ENCODE peak calls at places on chromosomes 6 and 20, in ten cellular contexts. One of them, this sample, is unnamed.

GRCh38 chr20:48787861-48788375 is 39.9 kb downstream of the PREX1 start:
- DNase-seq in BJ: peak
- DNase-seq in tibial nerve: peak
- DNase-seq in astrocyte of the spinal cord: peak
- DNase-seq in right lobe of liver: no peak
- DNase-seq in choroid plexus epithelial cell: peak
- DNase-seq in PC-9: no peak
- DNase-seq in prostate gland: no peak
- DNase-seq in glutamatergic neuron: no peak
- DNase-seq in epithelial cell of proximal tubule: no peak
- DNase-seq in this sample: no peak

GRCh38 chr6:52787917-52788316 is 15.7 kb downstream of the GSTA1 start:
- DNase-seq in glutamatergic neuron: no peak
- DNase-seq in choroid plexus epithelial cell: no peak
- DNase-seq in astrocyte of the spinal cord: no peak
- DNase-seq in PC-9: no peak
- DNase-seq in tibial nerve: no peak
- DNase-seq in BJ: no peak
- DNase-seq in prostate gland: peak
- DNase-seq in epithelial cell of proximal tubule: no peak
- DNase-seq in right lobe of liver: no peak
- DNase-seq in this sample: no peak

GRCh38 chr6:137823826-137824501 is 43.1 kb upstream of the TNFAIP3 start:
- DNase-seq in choroid plexus epithelial cell: peak
- DNase-seq in glutamatergic neuron: peak
- DNase-seq in epithelial cell of proximal tubule: no peak
- DNase-seq in right lobe of liver: no peak
- DNase-seq in astrocyte of the spinal cord: peak
- DNase-seq in tibial nerve: peak
- DNase-seq in BJ: peak
- DNase-seq in prostate gland: no peak
- DNase-seq in PC-9: no peak
- DNase-seq in this sample: no peak

GRCh38 chr20:23037017-23037481 is 1.9 kb downstream of the SSTR4 start:
- DNase-seq in epithelial cell of proximal tubule: no peak
- DNase-seq in prostate gland: no peak
- DNase-seq in right lobe of liver: no peak
- DNase-seq in PC-9: no peak
- DNase-seq in choroid plexus epithelial cell: no peak
- DNase-seq in glutamatergic neuron: no peak
- DNase-seq in astrocyte of the spinal cord: no peak
- DNase-seq in BJ: no peak
- DNase-seq in tibial nerve: no peak
- DNase-seq in this sample: no peak

GRCh38 chr6:13924949-13925881 is at the start of gene RNF182:
- DNase-seq in epithelial cell of proximal tubule: no peak
- DNase-seq in PC-9: peak
- DNase-seq in glutamatergic neuron: no peak
- DNase-seq in tibial nerve: no peak
- DNase-seq in BJ: no peak
- DNase-seq in astrocyte of the spinal cord: no peak
- DNase-seq in choroid plexus epithelial cell: no peak
- DNase-seq in prostate gland: no peak
- DNase-seq in right lobe of liver: no peak
- DNase-seq in this sample: no peak

GRCh38 chr6:97059473-97059872 is 134.9 kb downstream of the KLHL32 start:
- DNase-seq in epithelial cell of proximal tubule: no peak
- DNase-seq in glutamatergic neuron: no peak
- DNase-seq in prostate gland: no peak
- DNase-seq in tibial nerve: no peak
- DNase-seq in PC-9: no peak
- DNase-seq in astrocyte of the spinal cord: peak
- DNase-seq in choroid plexus epithelial cell: peak
- DNase-seq in BJ: no peak
- DNase-seq in right lobe of liver: no peak
- DNase-seq in this sample: no peak

GRCh38 chr6:148144917-148145521 is 197.6 kb upstream of the SASH1 start:
- DNase-seq in epithelial cell of proximal tubule: no peak
- DNase-seq in choroid plexus epithelial cell: peak
- DNase-seq in BJ: no peak
- DNase-seq in right lobe of liver: peak
- DNase-seq in PC-9: peak
- DNase-seq in astrocyte of the spinal cord: peak
- DNase-seq in glutamatergic neuron: peak
- DNase-seq in prostate gland: peak
- DNase-seq in tibial nerve: peak
- DNase-seq in this sample: peak

GRCh38 chr20:47642118-47642517 is 140.4 kb downstream of the NCOA3 start:
- DNase-seq in astrocyte of the spinal cord: no peak
- DNase-seq in right lobe of liver: no peak
- DNase-seq in epithelial cell of proximal tubule: no peak
- DNase-seq in BJ: no peak
- DNase-seq in glutamatergic neuron: no peak
- DNase-seq in tibial nerve: peak
- DNase-seq in prostate gland: no peak
- DNase-seq in choroid plexus epithelial cell: no peak
- DNase-seq in PC-9: no peak
- DNase-seq in this sample: no peak

GRCh38 chr6:2818593-2818992 is 23.1 kb downstream of the SERPINB1 start:
- DNase-seq in choroid plexus epithelial cell: peak
- DNase-seq in BJ: no peak
- DNase-seq in prostate gland: no peak
- DNase-seq in epithelial cell of proximal tubule: no peak
- DNase-seq in tibial nerve: no peak
- DNase-seq in PC-9: no peak
- DNase-seq in astrocyte of the spinal cord: peak
- DNase-seq in glutamatergic neuron: no peak
- DNase-seq in right lobe of liver: no peak
- DNase-seq in this sample: no peak

GRCh38 chr20:49276895-49277785 is 717 bp downstream of the ZNFX1 start:
- DNase-seq in choroid plexus epithelial cell: no peak
- DNase-seq in astrocyte of the spinal cord: no peak
- DNase-seq in tibial nerve: peak
- DNase-seq in BJ: no peak
- DNase-seq in glutamatergic neuron: peak
- DNase-seq in PC-9: no peak
- DNase-seq in epithelial cell of proximal tubule: no peak
- DNase-seq in prostate gland: peak
- DNase-seq in right lobe of liver: peak
- DNase-seq in this sample: no peak

GRCh38 chr20:37358366-37359150 is 12.6 kb downstream of the SRC start:
- DNase-seq in tibial nerve: no peak
- DNase-seq in PC-9: no peak
- DNase-seq in epithelial cell of proximal tubule: no peak
- DNase-seq in BJ: no peak
- DNase-seq in astrocyte of the spinal cord: no peak
- DNase-seq in right lobe of liver: no peak
- DNase-seq in choroid plexus epithelial cell: no peak
- DNase-seq in prostate gland: peak
- DNase-seq in glutamatergic neuron: no peak
- DNase-seq in this sample: no peak

GRCh38 chr6:144360401-144360800 is 75.3 kb downstream of the UTRN start:
- DNase-seq in choroid plexus epithelial cell: no peak
- DNase-seq in tibial nerve: no peak
- DNase-seq in glutamatergic neuron: no peak
- DNase-seq in BJ: no peak
- DNase-seq in right lobe of liver: no peak
- DNase-seq in epithelial cell of proximal tubule: no peak
- DNase-seq in prostate gland: no peak
- DNase-seq in PC-9: peak
- DNase-seq in astrocyte of the spinal cord: no peak
- DNase-seq in this sample: no peak

GRCh38 chr6:37314803-37315515 is 38.8 kb upstream of the RNF8 start:
- DNase-seq in PC-9: no peak
- DNase-seq in glutamatergic neuron: peak
- DNase-seq in choroid plexus epithelial cell: peak
- DNase-seq in tibial nerve: no peak
- DNase-seq in prostate gland: no peak
- DNase-seq in astrocyte of the spinal cord: peak
- DNase-seq in epithelial cell of proximal tubule: no peak
- DNase-seq in BJ: no peak
- DNase-seq in right lobe of liver: peak
- DNase-seq in this sample: no peak

GRCh38 chr6:168007592-168008338 is 10.3 kb downstream of the KIF25 start:
- DNase-seq in prostate gland: peak
- DNase-seq in PC-9: peak
- DNase-seq in BJ: peak
- DNase-seq in epithelial cell of proximal tubule: peak
- DNase-seq in choroid plexus epithelial cell: peak
- DNase-seq in right lobe of liver: no peak
- DNase-seq in astrocyte of the spinal cord: peak
- DNase-seq in tibial nerve: peak
- DNase-seq in glutamatergic neuron: no peak
- DNase-seq in this sample: peak

GRCh38 chr6:32622545-32623401 is 14.4 kb upstream of the HLA-DQA1 start:
- DNase-seq in choroid plexus epithelial cell: peak
- DNase-seq in prostate gland: no peak
- DNase-seq in glutamatergic neuron: no peak
- DNase-seq in right lobe of liver: no peak
- DNase-seq in BJ: no peak
- DNase-seq in epithelial cell of proximal tubule: no peak
- DNase-seq in astrocyte of the spinal cord: peak
- DNase-seq in tibial nerve: peak
- DNase-seq in PC-9: peak
- DNase-seq in this sample: no peak

GRCh38 chr6:16217156-16217721 is 21.1 kb upstream of the GMPR start:
- DNase-seq in right lobe of liver: no peak
- DNase-seq in astrocyte of the spinal cord: no peak
- DNase-seq in tibial nerve: no peak
- DNase-seq in BJ: no peak
- DNase-seq in glutamatergic neuron: no peak
- DNase-seq in PC-9: no peak
- DNase-seq in epithelial cell of proximal tubule: no peak
- DNase-seq in choroid plexus epithelial cell: no peak
- DNase-seq in prostate gland: no peak
- DNase-seq in this sample: no peak

GRCh38 chr6:24779416-24779815 is 4.7 kb downstream of the GMNN start:
- DNase-seq in tibial nerve: no peak
- DNase-seq in prostate gland: peak
- DNase-seq in choroid plexus epithelial cell: peak
- DNase-seq in epithelial cell of proximal tubule: no peak
- DNase-seq in PC-9: no peak
- DNase-seq in astrocyte of the spinal cord: no peak
- DNase-seq in glutamatergic neuron: no peak
- DNase-seq in BJ: no peak
- DNase-seq in right lobe of liver: no peak
- DNase-seq in this sample: no peak

GRCh38 chr6:74114428-74114827 is 418.4 kb downstream of the CD109 start:
- DNase-seq in choroid plexus epithelial cell: no peak
- DNase-seq in epithelial cell of proximal tubule: no peak
- DNase-seq in PC-9: no peak
- DNase-seq in BJ: no peak
- DNase-seq in right lobe of liver: no peak
- DNase-seq in tibial nerve: no peak
- DNase-seq in prostate gland: no peak
- DNase-seq in glutamatergic neuron: no peak
- DNase-seq in astrocyte of the spinal cord: no peak
- DNase-seq in this sample: no peak

GRCh38 chr6:56642366-56643261 is at the start of gene DST:
- DNase-seq in tibial nerve: peak
- DNase-seq in epithelial cell of proximal tubule: no peak
- DNase-seq in PC-9: peak
- DNase-seq in choroid plexus epithelial cell: peak
- DNase-seq in glutamatergic neuron: no peak
- DNase-seq in BJ: peak
- DNase-seq in prostate gland: peak
- DNase-seq in astrocyte of the spinal cord: peak
- DNase-seq in right lobe of liver: no peak
- DNase-seq in this sample: peak

GRCh38 chr20:35991142-35991771 is 22.9 kb downstream of the CNBD2 start:
- DNase-seq in choroid plexus epithelial cell: peak
- DNase-seq in epithelial cell of proximal tubule: no peak
- DNase-seq in glutamatergic neuron: peak
- DNase-seq in tibial nerve: peak
- DNase-seq in BJ: no peak
- DNase-seq in right lobe of liver: no peak
- DNase-seq in PC-9: peak
- DNase-seq in astrocyte of the spinal cord: peak
- DNase-seq in prostate gland: peak
- DNase-seq in this sample: no peak
- TF ChIP-seq CTCF in choroid plexus epithelial cell: peak
- TF ChIP-seq CTCF in epithelial cell of proximal tubule: peak
- TF ChIP-seq CTCF in glutamatergic neuron: peak
- TF ChIP-seq CTCF in tibial nerve: no peak
- TF ChIP-seq CTCF in BJ: peak
- TF ChIP-seq CTCF in right lobe of liver: peak
- TF ChIP-seq CTCF in PC-9: peak
- TF ChIP-seq CTCF in astrocyte of the spinal cord: peak
- TF ChIP-seq CTCF in prostate gland: no peak
- TF ChIP-seq CTCF in this sample: peak

DNA sequence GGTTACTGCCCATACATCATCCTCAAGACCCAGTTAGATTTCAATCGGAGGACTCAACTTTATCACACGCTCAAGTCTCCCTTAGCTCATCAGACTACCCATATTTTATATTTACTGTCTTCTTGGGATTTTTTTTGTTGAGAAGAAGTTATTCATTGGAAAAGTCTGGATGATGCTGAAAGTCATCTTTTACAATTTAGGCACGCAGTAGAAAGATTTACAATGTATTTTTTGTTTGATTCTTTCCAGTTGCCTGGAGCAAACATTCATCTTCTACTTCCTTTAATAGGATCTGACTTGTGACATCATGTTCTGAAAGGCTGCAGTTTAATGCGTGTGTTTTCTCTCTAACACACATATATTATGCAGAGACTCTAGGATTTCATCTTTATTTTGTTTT is 235.7 kb downstream of the DOK5 start:
- DNase-seq in right lobe of liver: no peak
- DNase-seq in prostate gland: no peak
- DNase-seq in choroid plexus epithelial cell: no peak
- DNase-seq in BJ: no peak
- DNase-seq in astrocyte of the spinal cord: no peak
- DNase-seq in glutamatergic neuron: no peak
- DNase-seq in tibial nerve: no peak
- DNase-seq in PC-9: no peak
- DNase-seq in epithelial cell of proximal tubule: no peak
- DNase-seq in this sample: no peak
- TF ChIP-seq CTCF in right lobe of liver: no peak
- TF ChIP-seq CTCF in prostate gland: no peak
- TF ChIP-seq CTCF in choroid plexus epithelial cell: no peak
- TF ChIP-seq CTCF in BJ: no peak
- TF ChIP-seq CTCF in astrocyte of the spinal cord: no peak
- TF ChIP-seq CTCF in glutamatergic neuron: no peak
- TF ChIP-seq CTCF in tibial nerve: no peak
- TF ChIP-seq CTCF in PC-9: no peak
- TF ChIP-seq CTCF in epithelial cell of proximal tubule: no peak
- TF ChIP-seq CTCF in this sample: no peak

GRCh38 chr20:38894091-38894847 is 31.9 kb upstream of the FAM83D start:
- DNase-seq in epithelial cell of proximal tubule: no peak
- DNase-seq in tibial nerve: no peak
- DNase-seq in right lobe of liver: no peak
- DNase-seq in choroid plexus epithelial cell: peak
- DNase-seq in astrocyte of the spinal cord: no peak
- DNase-seq in BJ: no peak
- DNase-seq in PC-9: no peak
- DNase-seq in prostate gland: no peak
- DNase-seq in glutamatergic neuron: no peak
- DNase-seq in this sample: no peak
- TF ChIP-seq CTCF in epithelial cell of proximal tubule: no peak
- TF ChIP-seq CTCF in tibial nerve: no peak
- TF ChIP-seq CTCF in right lobe of liver: no peak
- TF ChIP-seq CTCF in choroid plexus epithelial cell: no peak
- TF ChIP-seq CTCF in astrocyte of the spinal cord: no peak
- TF ChIP-seq CTCF in BJ: no peak
- TF ChIP-seq CTCF in PC-9: peak
- TF ChIP-seq CTCF in prostate gland: no peak
- TF ChIP-seq CTCF in glutamatergic neuron: peak
- TF ChIP-seq CTCF in this sample: no peak

GRCh38 chr20:12207875-12208274 is 290.2 kb downstream of the BTBD3 start:
- DNase-seq in epithelial cell of proximal tubule: no peak
- DNase-seq in right lobe of liver: no peak
- DNase-seq in prostate gland: no peak
- DNase-seq in astrocyte of the spinal cord: peak
- DNase-seq in choroid plexus epithelial cell: peak
- DNase-seq in BJ: no peak
- DNase-seq in tibial nerve: no peak
- DNase-seq in PC-9: peak
- DNase-seq in glutamatergic neuron: peak
- DNase-seq in this sample: no peak
- TF ChIP-seq CTCF in epithelial cell of proximal tubule: peak
- TF ChIP-seq CTCF in right lobe of liver: peak
- TF ChIP-seq CTCF in prostate gland: no peak
- TF ChIP-seq CTCF in astrocyte of the spinal cord: peak
- TF ChIP-seq CTCF in choroid plexus epithelial cell: peak
- TF ChIP-seq CTCF in BJ: peak
- TF ChIP-seq CTCF in tibial nerve: peak
- TF ChIP-seq CTCF in PC-9: peak
- TF ChIP-seq CTCF in glutamatergic neuron: peak
- TF ChIP-seq CTCF in this sample: peak